ENCODE peak calls at places on chromosome 14, in six cellular contexts. One of them, this sample, is unnamed.

GRCh38 chr14:55000381-55000780 is 26.5 kb downstream of the WDHD1 start:
- DNase-seq in HCT116: no peak
- DNase-seq in DND-41: no peak
- DNase-seq in H1: no peak
- DNase-seq in endothelial cell of umbilical vein: no peak
- DNase-seq in left ventricle myocardium inferior: no peak
- DNase-seq in this sample: no peak

GRCh38 chr14:104968153-104968527 is 10.0 kb downstream of the AHNAK2 start:
- DNase-seq in HCT116: no peak
- DNase-seq in DND-41: no peak
- DNase-seq in left ventricle myocardium inferior: peak; percentile 82
- DNase-seq in H1: no peak
- DNase-seq in endothelial cell of umbilical vein: peak; percentile 64
- DNase-seq in this sample: no peak

GRCh38 chr14:95901014-95901413 is 24.4 kb downstream of the TUNAR start:
- DNase-seq in endothelial cell of umbilical vein: no peak
- DNase-seq in H1: no peak
- DNase-seq in DND-41: no peak
- DNase-seq in HCT116: no peak
- DNase-seq in left ventricle myocardium inferior: no peak
- DNase-seq in this sample: no peak

GRCh38 chr14:93430319-93430801 is 379 bp upstream of the UNC79 start:
- DNase-seq in DND-41: no peak
- DNase-seq in left ventricle myocardium inferior: no peak
- DNase-seq in HCT116: no peak
- DNase-seq in H1: peak; percentile 54
- DNase-seq in endothelial cell of umbilical vein: no peak
- DNase-seq in this sample: no peak

GRCh38 chr14:29892327-29892726 is 35.3 kb downstream of the PRKD1 start:
- DNase-seq in endothelial cell of umbilical vein: no peak
- DNase-seq in HCT116: no peak
- DNase-seq in H1: no peak
- DNase-seq in left ventricle myocardium inferior: no peak
- DNase-seq in DND-41: no peak
- DNase-seq in this sample: no peak

GRCh38 chr14:101025656-101026055 is 122.1 kb upstream of the RTL1 start:
- DNase-seq in HCT116: no peak
- DNase-seq in left ventricle myocardium inferior: no peak
- DNase-seq in H1: no peak
- DNase-seq in endothelial cell of umbilical vein: no peak
- DNase-seq in DND-41: no peak
- DNase-seq in this sample: no peak

GRCh38 chr14:101191882-101192660 is 288.5 kb upstream of the RTL1 start:
- DNase-seq in DND-41: no peak
- DNase-seq in left ventricle myocardium inferior: no peak
- DNase-seq in HCT116: no peak
- DNase-seq in H1: no peak
- DNase-seq in endothelial cell of umbilical vein: no peak
- DNase-seq in this sample: no peak

GRCh38 chr14:71117839-71118743 is 210.8 kb downstream of the PCNX1 start:
- DNase-seq in endothelial cell of umbilical vein: no peak
- DNase-seq in left ventricle myocardium inferior: no peak
- DNase-seq in H1: peak; percentile 36
- DNase-seq in HCT116: no peak
- DNase-seq in DND-41: no peak
- DNase-seq in this sample: no peak

GRCh38 chr14:93729993-93730392 is 58.3 kb downstream of the PRIMA1 start:
- DNase-seq in left ventricle myocardium inferior: no peak
- DNase-seq in HCT116: peak; percentile 67
- DNase-seq in DND-41: no peak
- DNase-seq in endothelial cell of umbilical vein: no peak
- DNase-seq in H1: no peak
- DNase-seq in this sample: no peak

GRCh38 chr14:104845033-104845666 is 19.9 kb upstream of the CEP170B start:
- DNase-seq in DND-41: no peak
- DNase-seq in HCT116: no peak
- DNase-seq in left ventricle myocardium inferior: no peak
- DNase-seq in H1: no peak
- DNase-seq in endothelial cell of umbilical vein: no peak
- DNase-seq in this sample: no peak

GRCh38 chr14:78530078-78530477 is 359.9 kb downstream of the NRXN3 start:
- DNase-seq in endothelial cell of umbilical vein: no peak
- DNase-seq in HCT116: no peak
- DNase-seq in H1: peak; percentile 15
- DNase-seq in left ventricle myocardium inferior: no peak
- DNase-seq in DND-41: peak; percentile 62
- DNase-seq in this sample: no peak

GRCh38 chr14:61470261-61470953 is 149.0 kb downstream of the PRKCH start:
- DNase-seq in endothelial cell of umbilical vein: peak; percentile 82
- DNase-seq in HCT116: no peak
- DNase-seq in DND-41: peak; percentile 33
- DNase-seq in H1: no peak
- DNase-seq in left ventricle myocardium inferior: peak; percentile 48
- DNase-seq in this sample: no peak

GRCh38 chr14:24535737-24536136 is 27.7 kb upstream of the CMA1 start:
- DNase-seq in HCT116: no peak
- DNase-seq in endothelial cell of umbilical vein: no peak
- DNase-seq in left ventricle myocardium inferior: no peak
- DNase-seq in H1: no peak
- DNase-seq in DND-41: no peak
- DNase-seq in this sample: no peak

GRCh38 chr14:59116984-59117415 is 71.5 kb upstream of the DAAM1 start:
- DNase-seq in left ventricle myocardium inferior: no peak
- DNase-seq in DND-41: no peak
- DNase-seq in HCT116: peak; percentile 89
- DNase-seq in H1: no peak
- DNase-seq in endothelial cell of umbilical vein: no peak
- DNase-seq in this sample: peak; percentile 52

GRCh38 chr14:78985668-78986073 is 815.5 kb downstream of the NRXN3 start:
- DNase-seq in DND-41: no peak
- DNase-seq in H1: peak; percentile 70
- DNase-seq in left ventricle myocardium inferior: no peak
- DNase-seq in endothelial cell of umbilical vein: peak; percentile 34
- DNase-seq in HCT116: no peak
- DNase-seq in this sample: no peak

GRCh38 chr14:20610002-20610765 is 19.0 kb upstream of the RNASE12 start:
- DNase-seq in DND-41: peak; percentile 76
- DNase-seq in left ventricle myocardium inferior: peak; percentile 79
- DNase-seq in H1: no peak
- DNase-seq in HCT116: no peak
- DNase-seq in endothelial cell of umbilical vein: peak; percentile 79
- DNase-seq in this sample: peak; percentile 75

GRCh38 chr14:100504372-100505078 is 82.7 kb downstream of the BEGAIN start:
- DNase-seq in HCT116: peak; percentile 12
- DNase-seq in DND-41: no peak
- DNase-seq in endothelial cell of umbilical vein: no peak
- DNase-seq in left ventricle myocardium inferior: no peak
- DNase-seq in H1: no peak
- DNase-seq in this sample: no peak

GRCh38 chr14:26636571-26636970 is 38.7 kb upstream of the NOVA1 start:
- DNase-seq in HCT116: no peak
- DNase-seq in H1: no peak
- DNase-seq in left ventricle myocardium inferior: no peak
- DNase-seq in DND-41: no peak
- DNase-seq in endothelial cell of umbilical vein: no peak
- DNase-seq in this sample: no peak

GRCh38 chr14:98953544-98954346 is 318.3 kb downstream of the BCL11B start:
- DNase-seq in endothelial cell of umbilical vein: no peak
- DNase-seq in left ventricle myocardium inferior: no peak
- DNase-seq in HCT116: no peak
- DNase-seq in DND-41: no peak
- DNase-seq in H1: no peak
- DNase-seq in this sample: no peak

GRCh38 chr14:52266782-52267181 is 716 bp upstream of the PTGDR start:
- DNase-seq in left ventricle myocardium inferior: no peak
- DNase-seq in H1: no peak
- DNase-seq in DND-41: no peak
- DNase-seq in endothelial cell of umbilical vein: no peak
- DNase-seq in HCT116: no peak
- DNase-seq in this sample: no peak

GRCh38 chr14:89206426-89206825 is 210.6 kb downstream of the FOXN3 start:
- DNase-seq in H1: no peak
- DNase-seq in HCT116: no peak
- DNase-seq in left ventricle myocardium inferior: no peak
- DNase-seq in DND-41: no peak
- DNase-seq in endothelial cell of umbilical vein: no peak
- DNase-seq in this sample: no peak

GRCh38 chr14:54486685-54487084 is 2.1 kb downstream of the GMFB start:
- DNase-seq in endothelial cell of umbilical vein: no peak
- DNase-seq in HCT116: no peak
- DNase-seq in left ventricle myocardium inferior: no peak
- DNase-seq in DND-41: peak; percentile 35
- DNase-seq in H1: no peak
- DNase-seq in this sample: no peak

GRCh38 chr14:94522115-94522724 is 13.0 kb upstream of the SERPINA12 start:
- DNase-seq in DND-41: no peak
- DNase-seq in H1: no peak
- DNase-seq in HCT116: no peak
- DNase-seq in left ventricle myocardium inferior: no peak
- DNase-seq in endothelial cell of umbilical vein: no peak
- DNase-seq in this sample: no peak

GRCh38 chr14:24224618-24225071 is 7.5 kb downstream of the NEDD8 start:
- DNase-seq in left ventricle myocardium inferior: no peak
- DNase-seq in HCT116: no peak
- DNase-seq in endothelial cell of umbilical vein: peak; percentile 95
- DNase-seq in H1: no peak
- DNase-seq in DND-41: no peak
- DNase-seq in this sample: no peak

GRCh38 chr14:100712490-100712889 is 14.2 kb upstream of the DLK1 start:
- DNase-seq in H1: no peak
- DNase-seq in endothelial cell of umbilical vein: no peak
- DNase-seq in DND-41: no peak
- DNase-seq in HCT116: no peak
- DNase-seq in left ventricle myocardium inferior: no peak
- DNase-seq in this sample: no peak

DNA sequence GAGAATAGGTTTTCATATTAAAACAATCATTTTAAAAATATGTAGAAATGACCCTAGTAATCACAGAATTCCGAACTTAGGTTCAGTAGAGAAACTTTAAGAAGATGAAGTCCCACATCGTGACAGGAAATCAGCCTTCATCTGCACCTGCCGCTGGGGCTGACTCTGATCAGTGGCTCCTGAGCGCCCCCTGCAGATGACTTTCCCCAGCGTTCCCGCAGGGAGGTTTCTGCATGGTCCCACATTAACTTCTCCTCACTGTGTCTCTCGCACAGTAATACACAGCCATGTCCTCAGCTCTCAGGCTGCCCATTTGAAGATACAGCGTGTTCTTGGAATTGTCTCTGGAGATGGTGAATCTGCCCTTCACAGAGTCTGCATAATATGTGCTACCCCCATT is 1131.1 kb downstream of the TMEM121 start:
- DNase-seq in endothelial cell of umbilical vein: no peak
- DNase-seq in H1: no peak
- DNase-seq in left ventricle myocardium inferior: no peak
- DNase-seq in DND-41: peak; percentile 92
- DNase-seq in HCT116: no peak
- DNase-seq in this sample: peak; percentile 65
- TF ChIP-seq CTCF in endothelial cell of umbilical vein: no peak
- TF ChIP-seq CTCF in H1: no peak
- TF ChIP-seq CTCF in left ventricle myocardium inferior: no peak
- TF ChIP-seq CTCF in DND-41: peak; percentile 98
- TF ChIP-seq CTCF in HCT116: no peak
- TF ChIP-seq CTCF in this sample: peak; percentile 84

GRCh38 chr14:105980224-105980623 is 453.8 kb downstream of the TMEM121 start:
- DNase-seq in H1: no peak
- DNase-seq in DND-41: no peak
- DNase-seq in HCT116: no peak
- DNase-seq in left ventricle myocardium inferior: no peak
- DNase-seq in endothelial cell of umbilical vein: no peak
- DNase-seq in this sample: no peak
- H3K36me3 ChIP-seq in H1: no peaks in the 10 kb centered on the region
- H3K36me3 ChIP-seq in DND-41: no peaks in the 10 kb centered on the region
- H3K36me3 ChIP-seq in HCT116: no peaks in the 10 kb centered on the region
- H3K36me3 ChIP-seq in left ventricle myocardium inferior: no peaks in the 10 kb centered on the region
- H3K36me3 ChIP-seq in endothelial cell of umbilical vein: no peaks in the 10 kb centered on the region
- H3K36me3 ChIP-seq in this sample: no peaks in the 10 kb centered on the region

GRCh38 chr14:75081835-75082234 is 12.4 kb downstream of the ZC2HC1C start:
- DNase-seq in endothelial cell of umbilical vein: no peak
- DNase-seq in DND-41: no peak
- DNase-seq in left ventricle myocardium inferior: no peak
- DNase-seq in H1: no peak
- DNase-seq in HCT116: no peak
- DNase-seq in this sample: no peak

GRCh38 chr14:75088566-75089373 is 19.3 kb downstream of the ZC2HC1C start:
- DNase-seq in endothelial cell of umbilical vein: peak; percentile 70
- DNase-seq in HCT116: peak; percentile 26
- DNase-seq in DND-41: peak; percentile 45
- DNase-seq in H1: no peak
- DNase-seq in left ventricle myocardium inferior: no peak
- DNase-seq in this sample: no peak

GRCh38 chr14:75083271-75083670 is 13.8 kb downstream of the ZC2HC1C start:
- DNase-seq in left ventricle myocardium inferior: no peak
- DNase-seq in endothelial cell of umbilical vein: no peak
- DNase-seq in H1: no peak
- DNase-seq in HCT116: no peak
- DNase-seq in DND-41: no peak
- DNase-seq in this sample: no peak

GRCh38 chr14:75088153-75088552 is 18.7 kb downstream of the ZC2HC1C start:
- DNase-seq in left ventricle myocardium inferior: no peak
- DNase-seq in endothelial cell of umbilical vein: no peak
- DNase-seq in H1: no peak
- DNase-seq in DND-41: no peak
- DNase-seq in HCT116: no peak
- DNase-seq in this sample: no peak

DNA sequence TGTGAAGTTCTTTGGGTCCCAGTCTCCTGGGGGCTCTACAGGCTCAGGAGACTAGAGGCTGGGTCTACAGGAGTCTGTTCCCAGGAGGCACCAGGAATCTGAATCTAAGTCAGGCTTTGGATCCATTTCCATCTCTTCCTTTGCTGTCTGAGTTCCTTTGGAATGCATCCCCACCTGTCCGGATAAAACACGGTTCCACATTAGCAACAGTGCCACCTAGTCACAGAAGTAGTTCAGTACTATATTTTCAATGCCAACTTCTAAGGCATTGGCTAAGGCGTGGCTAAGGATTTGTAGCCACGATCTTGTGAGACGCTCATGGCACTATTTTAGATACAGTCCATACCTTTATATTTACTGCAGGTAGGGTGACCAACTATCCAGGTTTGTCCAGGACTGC is 15.1 kb downstream of the ZC2HC1C start:
- DNase-seq in HCT116: no peak
- DNase-seq in H1: no peak
- DNase-seq in DND-41: no peak
- DNase-seq in left ventricle myocardium inferior: no peak
- DNase-seq in endothelial cell of umbilical vein: peak; percentile 23
- DNase-seq in this sample: no peak
- TF ChIP-seq CTCF in HCT116: peak; percentile 38
- TF ChIP-seq CTCF in H1: no peak
- TF ChIP-seq CTCF in DND-41: peak; percentile 9
- TF ChIP-seq CTCF in left ventricle myocardium inferior: peak; percentile 26
- TF ChIP-seq CTCF in endothelial cell of umbilical vein: peak; percentile 27
- TF ChIP-seq CTCF in this sample: no peak

GRCh38 chr14:102969901-102970300 is 47.4 kb downstream of the AMN start:
- DNase-seq in DND-41: no peak
- DNase-seq in endothelial cell of umbilical vein: no peak
- DNase-seq in left ventricle myocardium inferior: no peak
- DNase-seq in H1: no peak
- DNase-seq in HCT116: no peak
- DNase-seq in this sample: no peak
- H3K36me3 ChIP-seq in DND-41: no peaks in the 10 kb centered on the region
- H3K36me3 ChIP-seq in endothelial cell of umbilical vein: peaks cover 59% of the 10 kb centered on the region
- H3K36me3 ChIP-seq in left ventricle myocardium inferior: peaks cover 100% of the 10 kb centered on the region
- H3K36me3 ChIP-seq in H1: peaks cover 10% of the 10 kb centered on the region
- H3K36me3 ChIP-seq in HCT116: peaks cover 41% of the 10 kb centered on the region
- H3K36me3 ChIP-seq in this sample: peaks cover 8% of the 10 kb centered on the region

This sample was measured in GM06990.